ENCODE peak calls at places on chromosomes 7 and 10, in ten cellular contexts. O is GM12891, Q is esophagus squamous epithelium, U is spleen, P is HCT116, E is testis, Z is prostate gland, T is right lobe of liver, S is IMR-90, H is transverse colon. K is an unnamed sample.

GRCh38 chr10:16656886-16657285 is 135.2 kb upstream of the C1QL3 start:
- DNase-seq in Q (no peak), H (no peak), U (no peak), P (no peak), T (no peak), S (no peak), Z (no peak), E (no peak), O (no peak), K (no peak)

GRCh38 chr10:79347226-79347893 is at the start of gene PPIF:
- DNase-seq in U (peak), Z (peak), Q (peak), E (peak), S (peak), H (peak), O (peak), P (peak), T (peak), K (peak)

GRCh38 chr10:17247210-17247609 is 19.2 kb downstream of the VIM start:
- DNase-seq in S (no peak), E (no peak), Z (no peak), H (no peak), P (no peak), Q (no peak), T (no peak), U (no peak), O (no peak), K (no peak)

GRCh38 chr7:25922296-25922695 is 229.7 kb upstream of the NFE2L3 start:
- DNase-seq in T (no peak), P (no peak), E (no peak), H (no peak), O (no peak), Q (no peak), U (no peak), Z (no peak), S (no peak), K (no peak)

GRCh38 chr7:3415730-3416366 is 114.8 kb downstream of the SDK1 start:
- DNase-seq in P (no peak), T (no peak), O (no peak), E (no peak), H (no peak), S (no peak), Z (no peak), U (no peak), Q (no peak), K (no peak)

GRCh38 chr10:117226813-117227451 is 14.0 kb upstream of the SLC18A2 start:
- DNase-seq in Q (no peak), P (peak), S (no peak), E (peak), Z (no peak), O (no peak), H (peak), U (peak), T (no peak), K (peak)

GRCh38 chr7:91291302-91291701 is 27.1 kb downstream of the FZD1 start:
- DNase-seq in Q (no peak), H (no peak), O (no peak), P (no peak), S (no peak), T (no peak), E (no peak), U (no peak), Z (no peak), K (no peak)

GRCh38 chr10:32417906-32418547 is 27.9 kb upstream of the CCDC7 start:
- DNase-seq in Q (no peak), E (peak), U (no peak), S (peak), P (no peak), Z (no peak), O (no peak), H (no peak), T (no peak), K (no peak)

GRCh38 chr10:113019692-113020424 is 69.8 kb downstream of the TCF7L2 start:
- DNase-seq in O (no peak), H (no peak), Z (no peak), S (no peak), E (no peak), P (no peak), T (no peak), U (no peak), Q (no peak), K (no peak)

GRCh38 chr10:20855398-20856038 is 41.6 kb downstream of the NEBL start:
- DNase-seq in E (no peak), S (peak), Z (no peak), Q (no peak), P (no peak), U (no peak), H (no peak), O (no peak), T (no peak), K (no peak)

GRCh38 chr7:2812831-2813230 is 31.3 kb downstream of the GNA12 start:
- DNase-seq in Z (no peak), T (no peak), P (no peak), H (no peak), S (no peak), Q (no peak), E (no peak), U (no peak), O (no peak), K (no peak)

GRCh38 chr7:136900005-136900404 is 31.6 kb downstream of the CHRM2 start:
- DNase-seq in O (no peak), P (no peak), U (no peak), Q (no peak), E (no peak), H (no peak), S (no peak), T (no peak), Z (no peak), K (no peak)

GRCh38 chr7:141511370-141512335 is 39.6 kb upstream of the AGK start:
- DNase-seq in P (no peak), Q (no peak), U (no peak), S (no peak), H (peak), Z (peak), T (no peak), O (no peak), E (peak), K (no peak)

GRCh38 chr7:131219277-131220041 is 108.2 kb upstream of the MKLN1 start:
- DNase-seq in Q (no peak), U (no peak), Z (no peak), P (no peak), E (peak), S (no peak), O (no peak), T (peak), H (peak), K (no peak)

GRCh38 chr10:130495891-130496642 is 359.9 kb downstream of the GLRX3 start:
- DNase-seq in Q (no peak), U (peak), T (no peak), Z (no peak), P (no peak), S (peak), O (no peak), H (no peak), E (no peak), K (no peak)

GRCh38 chr7:138784692-138785091 is 13.1 kb upstream of the TMEM213 start:
- DNase-seq in T (no peak), U (no peak), H (no peak), Q (no peak), E (no peak), P (no peak), Z (no peak), O (no peak), S (no peak), K (no peak)

GRCh38 chr7:20647908-20648776 is 32.7 kb downstream of the ABCB5 start:
- DNase-seq in Q (no peak), O (no peak), S (no peak), E (peak), Z (no peak), U (no peak), P (peak), T (no peak), H (no peak), K (peak)

GRCh38 chr10:132446661-132447445 is 49.9 kb downstream of the PWWP2B start:
- DNase-seq in S (peak), O (peak), Q (no peak), U (peak), Z (peak), P (peak), E (peak), H (peak), T (no peak), K (peak)
- TF ChIP-seq POLR2A in S (no peak), O (no peak), Q (no peak), U (no peak), Z (peak), P (no peak), E (no peak), H (peak), T (no peak), K (no peak)

GRCh38 chr7:100222445-100223132 is 2.8 kb downstream of the PVRIG start:
- DNase-seq in Z (no peak), P (no peak), Q (no peak), E (no peak), U (no peak), H (no peak), O (no peak), T (no peak), S (no peak), K (no peak)
- TF ChIP-seq POLR2A in Z (no peak), P (no peak), Q (no peak), E (no peak), U (no peak), H (no peak), O (no peak), T (no peak), S (no peak), K (no peak)

GRCh38 chr10:99329238-99329890 is at the start of gene CNNM1:
- DNase-seq in P (no peak), Q (no peak), Z (peak), E (peak), T (no peak), O (peak), S (no peak), H (no peak), U (peak), K (no peak)
- TF ChIP-seq POLR2A in P (no peak), Q (no peak), Z (peak), E (no peak), T (no peak), O (no peak), S (no peak), H (no peak), U (no peak), K (no peak)

GRCh38 chr7:73567701-73568685 is 10.4 kb downstream of the TBL2 start:
- DNase-seq in Z (no peak), S (no peak), P (no peak), U (peak), Q (no peak), H (no peak), E (no peak), T (no peak), O (no peak), K (no peak)
- TF ChIP-seq POLR2A in Z (no peak), S (no peak), P (no peak), U (no peak), Q (no peak), H (no peak), E (no peak), T (no peak), O (no peak), K (no peak)

DNA sequence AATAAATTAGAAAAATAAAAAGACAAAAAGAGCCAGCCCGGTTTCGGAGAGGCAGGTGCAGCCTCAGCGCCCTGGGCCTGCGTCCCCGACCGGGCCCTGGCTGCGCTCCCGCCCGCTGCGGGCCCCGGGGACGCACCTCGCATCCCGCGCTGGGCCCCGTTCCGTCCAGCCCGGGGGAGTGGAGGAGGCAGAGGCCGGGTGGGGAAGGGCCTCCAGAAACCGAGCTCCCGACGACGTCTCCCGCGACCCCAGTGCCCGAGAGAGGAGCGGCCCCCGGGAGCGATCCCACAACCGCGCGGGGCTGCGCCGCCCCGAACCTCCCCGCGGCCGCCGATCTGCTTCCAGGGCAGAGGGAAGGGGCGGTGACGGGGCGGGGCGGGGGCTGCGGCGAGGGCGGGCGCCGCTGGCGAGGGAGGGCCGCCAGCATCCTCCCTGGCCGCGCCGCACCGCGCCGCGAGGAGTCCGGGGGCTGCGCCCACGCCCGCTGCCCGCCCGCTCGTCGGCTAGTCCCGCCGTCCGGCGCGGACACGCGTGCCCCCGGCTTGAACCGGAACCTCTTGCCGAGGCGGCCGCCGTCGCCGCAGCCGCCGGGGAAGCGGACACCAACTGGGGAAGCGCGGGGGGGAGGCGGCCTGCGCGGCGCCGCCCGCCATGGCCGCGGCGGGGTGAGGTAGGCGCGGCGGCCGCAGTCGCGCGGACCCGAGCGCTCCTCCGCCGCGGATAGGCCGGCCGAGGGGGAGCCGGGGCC is at the start of gene CCNY:
- DNase-seq in Z (peak), U (peak), H (peak), E (peak), P (no peak), T (peak), S (peak), Q (no peak), O (peak), K (peak)
- TF ChIP-seq POLR2A in Z (peak), U (peak), H (peak), E (no peak), P (peak), T (peak), S (peak), Q (no peak), O (peak), K (peak)

GRCh38 chr10:109668703-109669102 is 254.6 kb downstream of the XPNPEP1 start:
- DNase-seq in Q (no peak), O (no peak), E (no peak), T (no peak), S (no peak), Z (no peak), P (no peak), H (no peak), U (no peak), K (no peak)
- TF ChIP-seq POLR2A in Q (no peak), O (no peak), E (no peak), T (no peak), S (no peak), Z (no peak), P (no peak), H (no peak), U (no peak), K (no peak)

DNA sequence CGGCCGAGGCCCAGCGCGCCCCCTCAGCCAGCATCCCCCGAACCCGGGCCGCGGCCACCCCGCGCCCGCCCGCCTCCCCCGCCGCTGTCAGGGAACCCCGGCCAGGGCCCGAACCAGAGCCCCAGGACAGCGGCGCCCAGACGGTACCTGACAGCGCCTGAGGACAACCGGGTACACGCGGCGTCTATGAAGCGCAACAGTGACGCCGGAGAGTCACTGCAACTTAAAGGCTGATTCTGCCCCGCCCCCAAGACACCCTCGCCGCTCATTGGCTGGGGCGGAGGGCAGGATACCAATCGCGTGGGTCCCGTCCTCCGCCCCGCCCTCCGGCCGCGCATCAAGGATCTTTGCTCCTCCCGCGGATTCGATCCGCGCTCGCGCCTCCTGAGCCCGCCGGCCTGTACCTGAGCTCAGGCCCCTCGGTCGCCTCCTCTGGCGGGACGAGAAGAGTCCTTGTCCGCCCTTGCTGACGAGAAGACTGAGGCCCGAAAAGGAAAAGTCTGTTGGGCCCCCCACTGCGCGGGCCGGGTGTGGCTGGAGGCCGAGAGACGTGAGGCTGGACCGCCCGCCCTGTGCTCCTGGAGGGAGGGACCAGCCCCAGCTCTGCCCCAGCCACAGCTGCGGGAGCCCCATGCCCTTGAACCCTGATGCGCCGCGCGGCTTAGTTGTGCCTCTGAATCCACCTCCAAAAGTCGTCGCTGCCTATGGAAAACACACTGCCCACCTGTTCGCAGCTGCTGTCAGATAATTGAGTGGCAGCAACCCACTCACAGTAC is at the start of gene OAT:
- DNase-seq in P (peak), T (peak), H (peak), U (peak), Z (peak), E (peak), Q (peak), S (peak), O (peak), K (peak)
- TF ChIP-seq POLR2A in P (peak), T (peak), H (peak), U (peak), Z (peak), E (peak), Q (no peak), S (peak), O (peak), K (peak)